ENCODE peak calls at places on chromosomes 11 and 22, in four cellular contexts. One of them, this sample, is unnamed.

GRCh38 chr11:11604340-11604992 is 17.3 kb downstream of the GALNT18 start:
- DNase-seq in astrocyte of the spinal cord: no peak
- DNase-seq in progenitor cell of endocrine pancreas: no peak
- DNase-seq in A549: no peak
- DNase-seq in this sample: no peak

GRCh38 chr22:38204784-38205183 is 3.0 kb downstream of the MAFF start:
- DNase-seq in astrocyte of the spinal cord: no peak
- DNase-seq in progenitor cell of endocrine pancreas: no peak
- DNase-seq in A549: no peak
- DNase-seq in this sample: no peak

GRCh38 chr11:93536346-93536871 is 6.8 kb downstream of the SMCO4 start:
- DNase-seq in astrocyte of the spinal cord: no peak
- DNase-seq in progenitor cell of endocrine pancreas: no peak
- DNase-seq in A549: no peak
- DNase-seq in this sample: no peak

GRCh38 chr11:45061641-45062040 is 84.8 kb upstream of the PRDM11 start:
- DNase-seq in astrocyte of the spinal cord: no peak
- DNase-seq in progenitor cell of endocrine pancreas: no peak
- DNase-seq in A549: no peak
- DNase-seq in this sample: no peak

GRCh38 chr11:72353861-72354260 is 80.5 kb downstream of the CLPB start:
- DNase-seq in astrocyte of the spinal cord: no peak
- DNase-seq in progenitor cell of endocrine pancreas: no peak
- DNase-seq in A549: no peak
- DNase-seq in this sample: no peak

GRCh38 chr11:48207881-48208280 is 8.7 kb upstream of the OR4B1 start:
- DNase-seq in astrocyte of the spinal cord: no peak
- DNase-seq in progenitor cell of endocrine pancreas: no peak
- DNase-seq in A549: no peak
- DNase-seq in this sample: no peak

GRCh38 chr22:37417737-37418348 is 9.4 kb downstream of the ELFN2 start:
- DNase-seq in astrocyte of the spinal cord: no peak
- DNase-seq in progenitor cell of endocrine pancreas: no peak
- DNase-seq in A549: no peak
- DNase-seq in this sample: no peak

GRCh38 chr11:104163100-104164027 is 583 bp downstream of the PDGFD start:
- DNase-seq in astrocyte of the spinal cord: peak; percentile 23
- DNase-seq in progenitor cell of endocrine pancreas: no peak
- DNase-seq in A549: peak; percentile 15
- DNase-seq in this sample: no peak

GRCh38 chr11:35246725-35247124 is 107.8 kb downstream of the CD44 start:
- DNase-seq in astrocyte of the spinal cord: no peak
- DNase-seq in progenitor cell of endocrine pancreas: no peak
- DNase-seq in A549: no peak
- DNase-seq in this sample: no peak

GRCh38 chr11:30328676-30329075 is 5.8 kb downstream of the ARL14EP start:
- DNase-seq in astrocyte of the spinal cord: no peak
- DNase-seq in progenitor cell of endocrine pancreas: no peak
- DNase-seq in A549: no peak
- DNase-seq in this sample: no peak

GRCh38 chr11:45079943-45080719 is 66.3 kb upstream of the PRDM11 start:
- DNase-seq in astrocyte of the spinal cord: no peak
- DNase-seq in progenitor cell of endocrine pancreas: no peak
- DNase-seq in A549: no peak
- DNase-seq in this sample: no peak

GRCh38 chr11:32584921-32585320 is 1.3 kb downstream of the EIF3M start:
- DNase-seq in astrocyte of the spinal cord: no peak
- DNase-seq in progenitor cell of endocrine pancreas: no peak
- DNase-seq in A549: no peak
- DNase-seq in this sample: no peak

GRCh38 chr11:3220521-3221407 is 2.2 kb upstream of the MRGPRG start:
- DNase-seq in astrocyte of the spinal cord: no peak
- DNase-seq in progenitor cell of endocrine pancreas: no peak
- DNase-seq in A549: no peak
- DNase-seq in this sample: no peak

GRCh38 chr11:128718064-128718463 is 24.2 kb downstream of the FLI1 start:
- DNase-seq in astrocyte of the spinal cord: no peak
- DNase-seq in progenitor cell of endocrine pancreas: no peak
- DNase-seq in A549: no peak
- DNase-seq in this sample: no peak

GRCh38 chr11:123378096-123378495 is 52.0 kb upstream of the GRAMD1B start:
- DNase-seq in astrocyte of the spinal cord: no peak
- DNase-seq in progenitor cell of endocrine pancreas: no peak
- DNase-seq in A549: no peak
- DNase-seq in this sample: no peak

GRCh38 chr22:47307326-47307725 is 544.9 kb downstream of the TBC1D22A start:
- DNase-seq in astrocyte of the spinal cord: peak; percentile 24
- DNase-seq in progenitor cell of endocrine pancreas: no peak
- DNase-seq in A549: no peak
- DNase-seq in this sample: no peak

GRCh38 chr22:23110190-23110921 is 31.4 kb downstream of the RSPH14 start:
- DNase-seq in astrocyte of the spinal cord: no peak
- DNase-seq in progenitor cell of endocrine pancreas: no peak
- DNase-seq in A549: no peak
- DNase-seq in this sample: no peak

GRCh38 chr11:134414036-134414731 is 2.1 kb upstream of the B3GAT1 start:
- DNase-seq in astrocyte of the spinal cord: no peak
- DNase-seq in progenitor cell of endocrine pancreas: no peak
- DNase-seq in A549: no peak
- DNase-seq in this sample: no peak

GRCh38 chr11:35779409-35779808 is 116.8 kb downstream of the TRIM44 start:
- DNase-seq in astrocyte of the spinal cord: no peak
- DNase-seq in progenitor cell of endocrine pancreas: no peak
- DNase-seq in A549: no peak
- DNase-seq in this sample: no peak

GRCh38 chr11:133921513-133921912 is 35.3 kb downstream of the IGSF9B start:
- DNase-seq in astrocyte of the spinal cord: no peak
- DNase-seq in progenitor cell of endocrine pancreas: no peak
- DNase-seq in A549: no peak
- DNase-seq in this sample: no peak

GRCh38 chr11:44357734-44358133 is 47.8 kb upstream of the ALX4 start:
- DNase-seq in astrocyte of the spinal cord: no peak
- DNase-seq in progenitor cell of endocrine pancreas: no peak
- DNase-seq in A549: no peak
- DNase-seq in this sample: no peak

GRCh38 chr11:12716816-12717215 is 42.6 kb downstream of the TEAD1 start:
- DNase-seq in astrocyte of the spinal cord: no peak
- DNase-seq in progenitor cell of endocrine pancreas: no peak
- DNase-seq in A549: no peak
- DNase-seq in this sample: no peak

GRCh38 chr11:14750911-14751310 is 107.3 kb downstream of the PDE3B start:
- DNase-seq in astrocyte of the spinal cord: no peak
- DNase-seq in progenitor cell of endocrine pancreas: no peak
- DNase-seq in A549: no peak
- DNase-seq in this sample: no peak

GRCh38 chr22:43244385-43244784 is 57.5 kb upstream of the TTLL12 start:
- DNase-seq in astrocyte of the spinal cord: no peak
- DNase-seq in progenitor cell of endocrine pancreas: no peak
- DNase-seq in A549: no peak
- DNase-seq in this sample: no peak

GRCh38 chr11:74877132-74877531 is 71.8 kb downstream of the XRRA1 start:
- DNase-seq in astrocyte of the spinal cord: peak; percentile 7
- DNase-seq in progenitor cell of endocrine pancreas: no peak
- DNase-seq in A549: no peak
- DNase-seq in this sample: no peak

GRCh38 chr11:1196516-1197391 is 26.1 kb upstream of the MUC5B start:
- DNase-seq in astrocyte of the spinal cord: no peak
- DNase-seq in progenitor cell of endocrine pancreas: no peak
- DNase-seq in A549: no peak
- DNase-seq in this sample: peak; percentile 10

GRCh38 chr11:112652786-112653390 is 308.3 kb upstream of the NCAM1 start:
- DNase-seq in astrocyte of the spinal cord: peak; percentile 70
- DNase-seq in progenitor cell of endocrine pancreas: no peak
- DNase-seq in A549: no peak
- DNase-seq in this sample: no peak

GRCh38 chr11:117548876-117549275 is 221.2 kb downstream of the CEP164 start:
- DNase-seq in astrocyte of the spinal cord: no peak
- DNase-seq in progenitor cell of endocrine pancreas: no peak
- DNase-seq in A549: no peak
- DNase-seq in this sample: no peak

GRCh38 chr11:64990222-64990918 is 6.4 kb downstream of the BATF2 start:
- DNase-seq in astrocyte of the spinal cord: no peak
- DNase-seq in progenitor cell of endocrine pancreas: no peak
- DNase-seq in A549: no peak
- DNase-seq in this sample: no peak

GRCh38 chr11:131002145-131002544 is 85.9 kb upstream of the SNX19 start:
- DNase-seq in astrocyte of the spinal cord: no peak
- DNase-seq in progenitor cell of endocrine pancreas: no peak
- DNase-seq in A549: no peak
- DNase-seq in this sample: no peak

GRCh38 chr11:112963368-112963955 is 2.2 kb downstream of the NCAM1 start:
- DNase-seq in astrocyte of the spinal cord: no peak
- DNase-seq in progenitor cell of endocrine pancreas: peak; percentile 10
- DNase-seq in A549: no peak
- DNase-seq in this sample: no peak

GRCh38 chr22:49627217-49628181 is 200.2 kb downstream of the BRD1 start:
- DNase-seq in astrocyte of the spinal cord: no peak
- DNase-seq in progenitor cell of endocrine pancreas: no peak
- DNase-seq in A549: no peak
- DNase-seq in this sample: no peak

GRCh38 chr11:27381238-27381666 is 18.2 kb upstream of the CCDC34 start:
- DNase-seq in astrocyte of the spinal cord: no peak
- DNase-seq in progenitor cell of endocrine pancreas: no peak
- DNase-seq in A549: no peak
- DNase-seq in this sample: no peak

GRCh38 chr22:38327805-38328204 is 10.6 kb upstream of the CSNK1E start:
- DNase-seq in astrocyte of the spinal cord: peak; percentile 62
- DNase-seq in progenitor cell of endocrine pancreas: no peak
- DNase-seq in A549: no peak
- DNase-seq in this sample: no peak

GRCh38 chr11:28227460-28227859 is 119.3 kb downstream of the METTL15 start:
- DNase-seq in astrocyte of the spinal cord: no peak
- DNase-seq in progenitor cell of endocrine pancreas: no peak
- DNase-seq in A549: no peak
- DNase-seq in this sample: no peak

GRCh38 chr11:38089728-38090127 is 1491.7 kb upstream of the RAG2 start:
- DNase-seq in astrocyte of the spinal cord: peak; percentile 14
- DNase-seq in progenitor cell of endocrine pancreas: no peak
- DNase-seq in A549: no peak
- DNase-seq in this sample: no peak

DNA sequence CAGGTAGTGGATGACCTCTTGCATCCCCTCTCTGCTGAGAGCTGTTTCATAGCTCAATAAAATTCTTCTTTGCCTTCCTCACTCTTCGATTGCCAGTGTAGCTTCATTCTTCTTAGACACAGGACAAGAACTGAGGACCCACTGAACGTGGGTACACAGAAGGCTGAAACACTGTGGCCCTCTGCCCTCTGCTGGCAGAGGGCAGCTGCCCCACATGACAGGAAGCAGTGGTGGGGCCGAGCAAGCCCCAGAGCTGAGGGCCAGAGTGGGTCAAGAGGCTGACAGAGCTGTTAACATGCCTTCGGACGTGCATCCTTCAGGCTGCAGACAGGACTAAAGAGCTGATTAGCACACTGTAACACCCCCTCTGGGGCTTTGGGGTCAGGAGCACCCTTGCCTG is 15.6 kb downstream of the SMC1B start:
- DNase-seq in astrocyte of the spinal cord: no peak
- DNase-seq in progenitor cell of endocrine pancreas: no peak
- DNase-seq in A549: no peak
- DNase-seq in this sample: no peak
- TF ChIP-seq CTCF in astrocyte of the spinal cord: peak; percentile 5
- TF ChIP-seq CTCF in progenitor cell of endocrine pancreas: no peak
- TF ChIP-seq CTCF in A549: no peak
- TF ChIP-seq CTCF in this sample: no peak

GRCh38 chr11:8872017-8872416 is 39.0 kb upstream of the AKIP1 start:
- DNase-seq in astrocyte of the spinal cord: no peak
- DNase-seq in progenitor cell of endocrine pancreas: no peak
- DNase-seq in A549: no peak
- DNase-seq in this sample: no peak

GRCh38 chr11:8871283-8871775 is 39.7 kb upstream of the AKIP1 start:
- DNase-seq in astrocyte of the spinal cord: peak; percentile 93
- DNase-seq in progenitor cell of endocrine pancreas: no peak
- DNase-seq in A549: peak; percentile 72
- DNase-seq in this sample: no peak

GRCh38 chr11:8867856-8868705 is 42.9 kb upstream of the AKIP1 start:
- DNase-seq in astrocyte of the spinal cord: peak; percentile 44
- DNase-seq in progenitor cell of endocrine pancreas: no peak
- DNase-seq in A549: no peak
- DNase-seq in this sample: no peak

GRCh38 chr11:8873966-8874365 is 37.0 kb upstream of the AKIP1 start:
- DNase-seq in astrocyte of the spinal cord: no peak
- DNase-seq in progenitor cell of endocrine pancreas: no peak
- DNase-seq in A549: no peak
- DNase-seq in this sample: no peak

GRCh38 chr11:8870461-8871282 is 40.3 kb upstream of the AKIP1 start:
- DNase-seq in astrocyte of the spinal cord: peak; percentile 80
- DNase-seq in progenitor cell of endocrine pancreas: peak; percentile 38
- DNase-seq in A549: peak; percentile 58
- DNase-seq in this sample: no peak
- TF ChIP-seq CTCF in astrocyte of the spinal cord: peak; percentile 9
- TF ChIP-seq CTCF in progenitor cell of endocrine pancreas: no peak
- TF ChIP-seq CTCF in A549: no peak
- TF ChIP-seq CTCF in this sample: no peak

DNA sequence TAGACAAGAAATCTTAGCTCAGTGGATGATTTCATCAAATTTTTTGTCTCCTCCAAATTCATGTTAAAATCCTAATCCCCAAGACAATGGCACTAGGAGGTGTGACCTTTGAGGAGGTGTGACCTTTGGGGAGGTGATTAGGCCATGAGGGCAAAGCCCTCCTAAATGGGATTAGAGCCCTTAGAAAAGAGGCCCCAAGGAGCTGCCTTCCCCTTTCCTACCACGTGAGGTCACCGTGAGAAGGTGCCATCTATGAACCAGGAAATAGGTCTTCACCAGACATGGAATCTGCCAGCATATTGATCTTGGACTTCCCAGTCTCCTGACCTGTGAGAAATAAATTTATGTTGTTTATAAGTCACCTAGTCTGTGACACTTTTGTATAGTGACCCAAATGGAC is 138.7 kb downstream of the TRIM29 start:
- DNase-seq in astrocyte of the spinal cord: no peak
- DNase-seq in progenitor cell of endocrine pancreas: no peak
- DNase-seq in A549: no peak
- DNase-seq in this sample: no peak
- TF ChIP-seq CTCF in astrocyte of the spinal cord: no peak
- TF ChIP-seq CTCF in progenitor cell of endocrine pancreas: no peak
- TF ChIP-seq CTCF in A549: no peak
- TF ChIP-seq CTCF in this sample: no peak

DNA sequence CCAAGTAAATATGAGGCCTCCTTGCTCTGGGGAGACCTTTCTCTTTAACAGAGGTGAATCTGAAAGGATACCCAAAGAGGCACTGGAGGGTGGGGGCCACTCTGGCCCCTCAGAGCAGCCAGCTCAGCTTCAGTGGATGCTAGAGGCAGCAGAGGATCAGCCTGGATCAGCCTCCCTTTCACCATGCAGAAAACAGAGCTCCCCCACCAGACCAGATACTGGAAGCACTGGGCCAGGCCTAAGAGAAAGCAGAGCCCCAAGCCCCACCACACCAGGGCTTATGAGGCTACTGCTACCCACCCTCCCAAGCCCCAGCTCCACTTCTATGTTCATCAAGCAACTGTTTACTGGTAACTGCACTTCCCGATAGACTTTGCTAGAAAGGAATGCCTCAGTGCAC is 4.0 kb upstream of the SLC43A3 start:
- DNase-seq in astrocyte of the spinal cord: no peak
- DNase-seq in progenitor cell of endocrine pancreas: no peak
- DNase-seq in A549: no peak
- DNase-seq in this sample: no peak
- TF ChIP-seq CTCF in astrocyte of the spinal cord: peak; percentile 8
- TF ChIP-seq CTCF in progenitor cell of endocrine pancreas: no peak
- TF ChIP-seq CTCF in A549: no peak
- TF ChIP-seq CTCF in this sample: no peak

GRCh38 chr11:68855205-68855978 is 13.7 kb upstream of the CPT1A start:
- DNase-seq in astrocyte of the spinal cord: peak; percentile 38
- DNase-seq in progenitor cell of endocrine pancreas: peak; percentile 22
- DNase-seq in A549: no peak
- DNase-seq in this sample: no peak
- TF ChIP-seq CTCF in astrocyte of the spinal cord: no peak
- TF ChIP-seq CTCF in progenitor cell of endocrine pancreas: peak; percentile 22
- TF ChIP-seq CTCF in A549: no peak
- TF ChIP-seq CTCF in this sample: no peak

This sample was measured in omental fat pad.